ENCODE peak calls at places on chromosomes 2 and 18, in ten cellular contexts. C is NCI-H1092 treated with DMSO at 0.1 percent for 48 hours, F is type B pancreatic cell, X is putamen, M is AG08396, N is Calu3, W is tibial artery, Q is GM04504, Z is naive B cell, V is HS-5. O is an unnamed sample.

GRCh38 chr2:100580474-100581264 is 17.9 kb downstream of the PDCL3 start:
- DNase-seq in C (no peak), F (no peak), X (no peak), M (no peak), N (no peak), W (peak; percentile 27), Q (no peak), Z (peak; percentile 74), V (no peak), O (no peak)

GRCh38 chr2:155026646-155027045 is 328.2 kb downstream of the KCNJ3 start:
- DNase-seq in C (no peak), F (no peak), X (no peak), M (no peak), N (no peak), W (no peak), Q (no peak), Z (no peak), V (no peak), O (no peak)

GRCh38 chr2:232338759-232339106 is 39.8 kb upstream of the ALPP start:
- DNase-seq in C (no peak), F (no peak), X (no peak), M (no peak), N (no peak), W (no peak), Q (no peak), Z (no peak), V (no peak), O (no peak)

GRCh38 chr2:85132834-85133637 is at the start of gene TCF7L1:
- DNase-seq in C (peak; percentile 29), F (peak; percentile 94), X (peak; percentile 39), M (peak; percentile 96), N (peak; percentile 86), W (peak; percentile 82), Q (peak; percentile 71), Z (peak; percentile 7), V (peak; percentile 37), O (peak; percentile 93)

GRCh38 chr2:149119358-149119757 is 80.9 kb downstream of the LYPD6B start:
- DNase-seq in C (no peak), F (no peak), X (no peak), M (no peak), N (no peak), W (no peak), Q (no peak), Z (no peak), V (no peak), O (no peak)

GRCh38 chr2:46909771-46910419 is 5.7 kb downstream of the MCFD2 start:
- DNase-seq in C (no peak), F (no peak), X (no peak), M (peak; percentile 74), N (peak; percentile 64), W (no peak), Q (peak; percentile 68), Z (no peak), V (no peak), O (peak; percentile 85)

GRCh38 chr2:176911-177310 is 86.9 kb downstream of the SH3YL1 start:
- DNase-seq in C (no peak), F (no peak), X (no peak), M (no peak), N (no peak), W (no peak), Q (no peak), Z (no peak), V (no peak), O (no peak)

GRCh38 chr2:221448086-221448856 is 123.8 kb downstream of the EPHA4 start:
- DNase-seq in C (no peak), F (no peak), X (no peak), M (no peak), N (no peak), W (no peak), Q (no peak), Z (no peak), V (no peak), O (no peak)

GRCh38 chr2:112614201-112614840 is 29.9 kb downstream of the CHCHD5 start:
- DNase-seq in C (no peak), F (no peak), X (no peak), M (no peak), N (no peak), W (no peak), Q (no peak), Z (no peak), V (no peak), O (no peak)

GRCh38 chr2:43824951-43825493 is 13.6 kb downstream of the ABCG5 start:
- DNase-seq in C (no peak), F (no peak), X (no peak), M (no peak), N (no peak), W (no peak), Q (no peak), Z (no peak), V (no peak), O (no peak)

GRCh38 chr18:36772339-36772738 is 56.5 kb downstream of the TPGS2 start:
- DNase-seq in C (no peak), F (no peak), X (no peak), M (no peak), N (no peak), W (no peak), Q (peak; percentile 63), Z (no peak), V (no peak), O (no peak)

GRCh38 chr2:175745911-175746310 is 256.2 kb downstream of the LNPK start:
- DNase-seq in C (no peak), F (no peak), X (no peak), M (no peak), N (no peak), W (no peak), Q (no peak), Z (no peak), V (no peak), O (no peak)

GRCh38 chr2:109529532-109530449 is 84.0 kb downstream of the SEPTIN10 start:
- DNase-seq in C (no peak), F (peak; percentile 44), X (no peak), M (no peak), N (no peak), W (peak; percentile 19), Q (no peak), Z (no peak), V (no peak), O (no peak)

GRCh38 chr2:214471990-214472389 is 61.1 kb downstream of the VWC2L start:
- DNase-seq in C (no peak), F (no peak), X (no peak), M (peak; percentile 4), N (no peak), W (no peak), Q (no peak), Z (no peak), V (no peak), O (no peak)

GRCh38 chr2:143429932-143430331 is 300.7 kb downstream of the ARHGAP15 start:
- DNase-seq in C (no peak), F (no peak), X (no peak), M (no peak), N (no peak), W (no peak), Q (no peak), Z (no peak), V (no peak), O (no peak)

GRCh38 chr2:18149660-18150246 is 271.3 kb downstream of the KCNS3 start:
- DNase-seq in C (peak; percentile 23), F (no peak), X (peak; percentile 16), M (peak; percentile 39), N (no peak), W (no peak), Q (no peak), Z (peak; percentile 12), V (peak; percentile 28), O (peak; percentile 50)

GRCh38 chr2:240433973-240434727 is 1.3 kb upstream of the GPC1 start:
- DNase-seq in C (no peak), F (peak; percentile 54), X (peak; percentile 71), M (peak; percentile 94), N (peak; percentile 70), W (no peak), Q (peak; percentile 95), Z (no peak), V (peak; percentile 93), O (peak; percentile 83)

GRCh38 chr2:60560734-60561649 is 7.5 kb upstream of the BCL11A start:
- DNase-seq in C (peak; percentile 10), F (no peak), X (no peak), M (peak; percentile 24), N (peak; percentile 45), W (no peak), Q (no peak), Z (peak; percentile 58), V (no peak), O (no peak)

GRCh38 chr18:61530681-61531080 is 197.5 kb downstream of the CDH20 start:
- DNase-seq in C (peak; percentile 72), F (no peak), X (no peak), M (no peak), N (no peak), W (no peak), Q (no peak), Z (no peak), V (no peak), O (no peak)

GRCh38 chr2:69601179-69601612 is 42.3 kb downstream of the AAK1 start:
- DNase-seq in C (no peak), F (no peak), X (no peak), M (peak; percentile 69), N (no peak), W (no peak), Q (peak; percentile 41), Z (no peak), V (peak; percentile 72), O (peak; percentile 63)

GRCh38 chr2:112749755-112750559 is 14.5 kb downstream of the CKAP2L start:
- DNase-seq in C (peak; percentile 34), F (peak; percentile 80), X (peak; percentile 75), M (peak; percentile 82), N (peak; percentile 89), W (peak; percentile 55), Q (peak; percentile 48), Z (peak; percentile 68), V (no peak), O (peak; percentile 74)

GRCh38 chr18:70371085-70371735 is 82.4 kb downstream of the SOCS6 start:
- DNase-seq in C (no peak), F (no peak), X (peak; percentile 51), M (no peak), N (no peak), W (no peak), Q (no peak), Z (no peak), V (no peak), O (no peak)

GRCh38 chr2:30709516-30709915 is 97.7 kb downstream of the CAPN13 start:
- DNase-seq in C (no peak), F (peak; percentile 43), X (no peak), M (no peak), N (no peak), W (no peak), Q (no peak), Z (no peak), V (no peak), O (no peak)

GRCh38 chr2:219142329-219142728 is 18.3 kb downstream of the NHEJ1 start:
- DNase-seq in C (no peak), F (no peak), X (no peak), M (peak; percentile 89), N (peak; percentile 58), W (peak; percentile 32), Q (peak; percentile 90), Z (no peak), V (peak; percentile 86), O (no peak)

GRCh38 chr2:98665638-98666037 is 57.2 kb downstream of the UNC50 start:
- DNase-seq in C (no peak), F (no peak), X (no peak), M (no peak), N (no peak), W (no peak), Q (no peak), Z (no peak), V (no peak), O (no peak)

GRCh38 chr2:10194021-10194820 is 71.7 kb downstream of the RRM2 start:
- DNase-seq in C (no peak), F (no peak), X (no peak), M (peak; percentile 68), N (no peak), W (no peak), Q (no peak), Z (no peak), V (no peak), O (no peak)

GRCh38 chr18:13300029-13300428 is 81.5 kb downstream of the LDLRAD4 start:
- DNase-seq in C (peak; percentile 73), F (no peak), X (no peak), M (no peak), N (no peak), W (no peak), Q (no peak), Z (no peak), V (no peak), O (no peak)

GRCh38 chr2:237488295-237488694 is 1.2 kb downstream of the MLPH start:
- DNase-seq in C (no peak), F (no peak), X (no peak), M (no peak), N (no peak), W (no peak), Q (no peak), Z (no peak), V (no peak), O (peak; percentile 80)

O was measured in A549.